ENCODE peak calls at places on chromosomes 1 and 21, in eight cellular contexts. Y, W, H, B, V, U, S and F are unnamed samples.

GRCh38 chr1:172351761-172352161 is 68.7 kb upstream of the C1orf105 start:
- DNase-seq in Y (no peak), W (peak), H (no peak), B (peak), V (no peak), U (no peak), S (no peak), F (no peak)

GRCh38 chr1:39196244-39197215 is 8.0 kb upstream of the MACF1 start:
- DNase-seq in Y (no peak), W (peak), H (peak), B (peak), V (no peak), U (no peak), S (peak), F (no peak)

GRCh38 chr1:226438007-226438406 is 30.1 kb upstream of the PARP1 start:
- DNase-seq in Y (no peak), W (no peak), H (no peak), B (no peak), V (no peak), U (no peak), S (no peak), F (no peak)

GRCh38 chr1:15246960-15247614 is at the start of gene FHAD1:
- DNase-seq in Y (peak), W (peak), H (peak), B (peak), V (peak), U (peak), S (peak), F (peak)

GRCh38 chr1:240619357-240619756 is 7.4 kb upstream of the GREM2 start:
- DNase-seq in Y (no peak), W (no peak), H (no peak), B (no peak), V (no peak), U (no peak), S (no peak), F (no peak)

GRCh38 chr1:53619088-53619810 is 119.7 kb downstream of the GLIS1 start:
- DNase-seq in Y (no peak), W (no peak), H (peak), B (no peak), V (no peak), U (no peak), S (no peak), F (no peak)

GRCh38 chr1:31587720-31588423 is 11.6 kb downstream of the TINAGL1 start:
- DNase-seq in Y (peak), W (no peak), H (peak), B (no peak), V (no peak), U (peak), S (peak), F (no peak)

GRCh38 chr1:154418062-154418897 is 13.1 kb downstream of the IL6R start:
- DNase-seq in Y (no peak), W (no peak), H (peak), B (no peak), V (no peak), U (no peak), S (no peak), F (no peak)

GRCh38 chr21:46404306-46404705 is 54.4 kb upstream of the DIP2A start:
- DNase-seq in Y (no peak), W (no peak), H (no peak), B (no peak), V (no peak), U (no peak), S (no peak), F (no peak)

GRCh38 chr1:2046225-2046917 is 3.8 kb upstream of the PRKCZ start:
- DNase-seq in Y (no peak), W (no peak), H (peak), B (no peak), V (no peak), U (peak), S (peak), F (no peak)

GRCh38 chr1:153939476-153939875 is 7.0 kb downstream of the DENND4B start:
- DNase-seq in Y (no peak), W (no peak), H (no peak), B (no peak), V (no peak), U (no peak), S (no peak), F (no peak)

GRCh38 chr1:31111290-31111951 is 45.9 kb upstream of the PUM1 start:
- DNase-seq in Y (no peak), W (peak), H (no peak), B (peak), V (no peak), U (no peak), S (no peak), F (no peak)

GRCh38 chr1:199242162-199242561 is 603.3 kb downstream of the PTPRC start:
- DNase-seq in Y (no peak), W (no peak), H (no peak), B (no peak), V (no peak), U (no peak), S (no peak), F (no peak)

GRCh38 chr1:183877321-183877720 is 72.4 kb downstream of the RGL1 start:
- DNase-seq in Y (no peak), W (peak), H (no peak), B (no peak), V (no peak), U (no peak), S (no peak), F (no peak)

GRCh38 chr1:59892836-59893811 is 33.4 kb downstream of the CYP2J2 start:
- DNase-seq in Y (no peak), W (no peak), H (no peak), B (no peak), V (no peak), U (no peak), S (no peak), F (no peak)

GRCh38 chr1:98323396-98323795 is 338.1 kb upstream of the SNX7 start:
- DNase-seq in Y (no peak), W (peak), H (no peak), B (peak), V (no peak), U (no peak), S (no peak), F (no peak)

GRCh38 chr1:198934901-198935301 is 296.1 kb downstream of the PTPRC start:
- DNase-seq in Y (peak), W (peak), H (peak), B (no peak), V (no peak), U (no peak), S (peak), F (no peak)

GRCh38 chr1:183218039-183218618 is 32.1 kb downstream of the LAMC2 start:
- DNase-seq in Y (no peak), W (no peak), H (no peak), B (no peak), V (no peak), U (no peak), S (no peak), F (no peak)

GRCh38 chr1:22126531-22126930 is 16.4 kb downstream of the WNT4 start:
- DNase-seq in Y (no peak), W (no peak), H (no peak), B (no peak), V (no peak), U (no peak), S (no peak), F (no peak)

GRCh38 chr1:36248250-36248894 is 24.1 kb downstream of the THRAP3 start:
- DNase-seq in Y (no peak), W (peak), H (no peak), B (peak), V (no peak), U (no peak), S (no peak), F (no peak)

GRCh38 chr1:153513023-153513422 is 22.8 kb downstream of the S100A6 start:
- DNase-seq in Y (no peak), W (no peak), H (no peak), B (no peak), V (no peak), U (no peak), S (no peak), F (no peak)

GRCh38 chr1:210344706-210345105 is 16.0 kb downstream of the HHAT start:
- DNase-seq in Y (no peak), W (peak), H (no peak), B (no peak), V (no peak), U (no peak), S (no peak), F (no peak)

GRCh38 chr21:38955495-38955894 is 149.8 kb downstream of the ETS2 start:
- DNase-seq in Y (no peak), W (peak), H (no peak), B (no peak), V (no peak), U (no peak), S (no peak), F (no peak)

GRCh38 chr1:189429610-189430009 is 1048.1 kb downstream of the BRINP3 start:
- DNase-seq in Y (no peak), W (peak), H (no peak), B (no peak), V (no peak), U (no peak), S (no peak), F (no peak)

GRCh38 chr1:223780926-223781325 is 64.8 kb downstream of the TP53BP2 start:
- DNase-seq in Y (no peak), W (no peak), H (no peak), B (no peak), V (no peak), U (no peak), S (no peak), F (no peak)

GRCh38 chr1:223844521-223844961 is 1.2 kb downstream of the TP53BP2 start:
- DNase-seq in Y (no peak), W (peak), H (no peak), B (no peak), V (no peak), U (no peak), S (no peak), F (no peak)

GRCh38 chr1:108691886-108692723 is at the start of gene PRPF38B:
- DNase-seq in Y (peak), W (peak), H (peak), B (peak), V (peak), U (peak), S (peak), F (peak)

GRCh38 chr1:223394706-223395105 is 1.5 kb downstream of the CCDC185 start:
- DNase-seq in Y (no peak), W (no peak), H (no peak), B (no peak), V (no peak), U (no peak), S (no peak), F (no peak)

GRCh38 chr1:3824650-3825049 is 28.4 kb upstream of the LRRC47 start:
- DNase-seq in Y (no peak), W (no peak), H (no peak), B (no peak), V (no peak), U (no peak), S (no peak), F (no peak)

GRCh38 chr1:84145051-84145450 is 980 bp downstream of the PRKACB start:
- DNase-seq in Y (no peak), W (no peak), H (no peak), B (no peak), V (no peak), U (no peak), S (no peak), F (no peak)

GRCh38 chr1:181784039-181784683 is 277.4 kb downstream of the ZNF648 start:
- DNase-seq in Y (no peak), W (no peak), H (no peak), B (no peak), V (no peak), U (no peak), S (no peak), F (no peak)

GRCh38 chr1:29590583-29591555 is 354.5 kb downstream of the PTPRU start:
- DNase-seq in Y (no peak), W (peak), H (no peak), B (no peak), V (no peak), U (no peak), S (no peak), F (no peak)

GRCh38 chr1:247210062-247210385 is 38.2 kb upstream of the ZNF124 start:
- DNase-seq in Y (no peak), W (no peak), H (no peak), B (no peak), V (no peak), U (no peak), S (no peak), F (no peak)

GRCh38 chr1:64013395-64013794 is 190.0 kb upstream of the UBE2U start:
- DNase-seq in Y (no peak), W (no peak), H (no peak), B (no peak), V (no peak), U (no peak), S (no peak), F (no peak)

GRCh38 chr1:177256153-177256814 is 85.5 kb downstream of the BRINP2 start:
- DNase-seq in Y (no peak), W (peak), H (no peak), B (peak), V (peak), U (no peak), S (no peak), F (peak)

GRCh38 chr1:244778356-244778755 is 57.1 kb upstream of the COX20 start:
- DNase-seq in Y (no peak), W (peak), H (no peak), B (peak), V (peak), U (no peak), S (no peak), F (no peak)

GRCh38 chr1:61967750-61968149 is 225.5 kb downstream of the PATJ start:
- DNase-seq in Y (no peak), W (no peak), H (no peak), B (no peak), V (no peak), U (no peak), S (no peak), F (no peak)

GRCh38 chr1:221576268-221576667 is 165.6 kb downstream of the DUSP10 start:
- DNase-seq in Y (no peak), W (peak), H (no peak), B (no peak), V (no peak), U (no peak), S (no peak), F (no peak)